ENCODE peak calls at places on chromosomes 7 and 10, in seven cellular contexts. P is GM23248; F is amniotic stem cell; J is stromal cell of bone marrow; N is right lobe of liver; X is osteoblast; E is stimulated activated CD8-positive, alpha-beta memory T cell treated with anti-CD3 and anti-CD28 coated beads, Interleukin-7, amount 100 ng/mL, for 1 hour. V is an unnamed sample.

GRCh38 chr7:155237297-155237696 is 60.4 kb upstream of the INSIG1 start:
- DNase-seq in P (no peak), F (no peak), J (no peak), N (peak; percentile 23), X (peak; percentile 23), E (no peak), V (no peak)

GRCh38 chr7:141700291-141700847 is 1.6 kb downstream of the DENND11 start:
- DNase-seq in P (peak; percentile 38), F (no peak), J (no peak), N (no peak), X (no peak), E (no peak), V (no peak)

GRCh38 chr10:129589546-129589945 is 122.5 kb downstream of the MGMT start:
- DNase-seq in P (no peak), F (no peak), J (no peak), N (no peak), X (no peak), E (no peak), V (no peak)

GRCh38 chr7:157041004-157041403 is 30.5 kb upstream of the MNX1 start:
- DNase-seq in P (peak; percentile 42), F (no peak), J (no peak), N (no peak), X (no peak), E (no peak), V (no peak)

GRCh38 chr7:56046728-56047445 is 4.4 kb downstream of the PSPH start:
- DNase-seq in P (peak; percentile 77), F (peak; percentile 34), J (no peak), N (peak; percentile 16), X (peak; percentile 89), E (no peak), V (no peak)

GRCh38 chr7:48255046-48255445 is 83.8 kb downstream of the ABCA13 start:
- DNase-seq in P (peak; percentile 63), F (no peak), J (peak; percentile 68), N (no peak), X (peak; percentile 43), E (no peak), V (no peak)

GRCh38 chr10:11712761-11713160 is 29.4 kb upstream of the ECHDC3 start:
- DNase-seq in P (peak; percentile 30), F (no peak), J (no peak), N (no peak), X (no peak), E (no peak), V (no peak)

GRCh38 chr10:3484306-3485187 is 300.5 kb downstream of the KLF6 start:
- DNase-seq in P (peak; percentile 46), F (no peak), J (peak; percentile 41), N (no peak), X (peak; percentile 90), E (no peak), V (no peak)

GRCh38 chr7:72785166-72785955 is 42.6 kb downstream of the TYW1B start:
- DNase-seq in P (peak; percentile 81), F (no peak), J (no peak), N (no peak), X (peak; percentile 64), E (no peak), V (no peak)

GRCh38 chr10:50552771-50553535 is 70.8 kb downstream of the SGMS1 start:
- DNase-seq in P (peak; percentile 53), F (no peak), J (no peak), N (no peak), X (peak; percentile 58), E (no peak), V (no peak)

GRCh38 chr7:34036069-34036920 is 131.0 kb downstream of the BMPER start:
- DNase-seq in P (no peak), F (no peak), J (no peak), N (peak; percentile 76), X (no peak), E (no peak), V (no peak)

GRCh38 chr7:82327898-82328297 is 115.7 kb downstream of the CACNA2D1 start:
- DNase-seq in P (no peak), F (no peak), J (no peak), N (no peak), X (no peak), E (no peak), V (no peak)

GRCh38 chr7:4861673-4862072 is at the start of gene PAPOLB:
- DNase-seq in P (peak; percentile 17), F (no peak), J (no peak), N (no peak), X (no peak), E (no peak), V (no peak)

GRCh38 chr7:100401811-100402210 is 26.7 kb downstream of the ZCWPW1 start:
- DNase-seq in P (no peak), F (no peak), J (no peak), N (no peak), X (no peak), E (no peak), V (no peak)

GRCh38 chr7:23476286-23477169 is 6.2 kb upstream of the IGF2BP3 start:
- DNase-seq in P (no peak), F (no peak), J (no peak), N (no peak), X (peak; percentile 68), E (no peak), V (no peak)

GRCh38 chr7:66735154-66735553 is 5.4 kb upstream of the RABGEF1 start:
- DNase-seq in P (no peak), F (no peak), J (no peak), N (no peak), X (no peak), E (no peak), V (no peak)

GRCh38 chr7:122465296-122465695 is 160.7 kb upstream of the FEZF1 start:
- DNase-seq in P (no peak), F (no peak), J (no peak), N (no peak), X (no peak), E (no peak), V (no peak)

GRCh38 chr10:76433161-76434005 is 1002.0 kb downstream of the LRMDA start:
- DNase-seq in P (no peak), F (no peak), J (no peak), N (no peak), X (no peak), E (no peak), V (no peak)